ENCODE peak calls at places on chromosome 9, in four cellular contexts. G is heart left ventricle, T is spleen, N is endothelial cell of umbilical vein. W is an unnamed sample.

GRCh38 chr9:76219555-76220151 is 174.6 kb downstream of the RFK start:
- DNase-seq in G (no peak), T (no peak), N (no peak), W (no peak)

GRCh38 chr9:37390759-37391158 is 31.7 kb upstream of the GRHPR start:
- DNase-seq in G (no peak), T (no peak), N (no peak), W (no peak)

GRCh38 chr9:84932915-84933527 is 263.5 kb downstream of the NTRK2 start:
- DNase-seq in G (no peak), T (no peak), N (no peak), W (no peak)

GRCh38 chr9:129383005-129383414 is 204.9 kb upstream of the IER5L start:
- DNase-seq in G (peak; percentile 77), T (no peak), N (no peak), W (no peak)

GRCh38 chr9:130962418-130963316 is 23.6 kb upstream of the FIBCD1 start:
- DNase-seq in G (no peak), T (no peak), N (peak; percentile 95), W (no peak)

GRCh38 chr9:14349141-14349817 is 35.3 kb upstream of the NFIB start:
- DNase-seq in G (no peak), T (no peak), N (peak; percentile 37), W (no peak)

GRCh38 chr9:96856363-96857286 is 2.3 kb upstream of the ZNF782 start:
- DNase-seq in G (peak; percentile 74), T (peak; percentile 88), N (peak; percentile 63), W (peak; percentile 32)

GRCh38 chr9:15416880-15417279 is 5.8 kb upstream of the SNAPC3 start:
- DNase-seq in G (no peak), T (no peak), N (peak; percentile 43), W (peak; percentile 40)

GRCh38 chr9:96169488-96169887 is 132.5 kb downstream of the HSD17B3 start:
- DNase-seq in G (peak; percentile 68), T (peak; percentile 70), N (no peak), W (no peak)

GRCh38 chr9:8095531-8096223 is 296.1 kb upstream of the DMAC1 start:
- DNase-seq in G (no peak), T (no peak), N (no peak), W (no peak)

GRCh38 chr9:33133186-33133585 is 34.0 kb downstream of the B4GALT1 start:
- DNase-seq in G (no peak), T (peak; percentile 36), N (no peak), W (no peak)

GRCh38 chr9:127018935-127019334 is 103.5 kb downstream of the ANGPTL2 start:
- DNase-seq in G (no peak), T (no peak), N (no peak), W (no peak)

GRCh38 chr9:128634651-128635262 is 21.9 kb downstream of the DYNC2I2 start:
- DNase-seq in G (peak; percentile 63), T (no peak), N (no peak), W (no peak)

GRCh38 chr9:4666042-4666699 is at the start of gene SPATA6L:
- DNase-seq in G (peak; percentile 84), T (peak; percentile 91), N (peak; percentile 71), W (peak; percentile 73)
- TF ChIP-seq POLR2A in G (no peak), T (no peak), N (no peak), W (peak; percentile 28)

GRCh38 chr9:19048966-19049871 is at the start of gene RRAGA:
- DNase-seq in G (peak; percentile 97), T (peak; percentile 98), N (peak; percentile 97), W (peak; percentile 95)
- TF ChIP-seq POLR2A in G (peak; percentile 86), T (peak; percentile 22), N (peak; percentile 97), W (peak; percentile 87)

GRCh38 chr9:2041736-2042135 is 26.6 kb downstream of the SMARCA2 start:
- DNase-seq in G (no peak), T (no peak), N (no peak), W (no peak)
- TF ChIP-seq POLR2A in G (no peak), T (no peak), N (no peak), W (no peak)

GRCh38 chr9:91948061-91948422 is 2.0 kb downstream of the ROR2 start:
- DNase-seq in G (no peak), T (no peak), N (no peak), W (no peak)
- TF ChIP-seq POLR2A in G (no peak), T (no peak), N (no peak), W (no peak)

GRCh38 chr9:70411141-70411929 is 3.1 kb downstream of the KLF9 start:
- DNase-seq in G (peak; percentile 76), T (peak; percentile 79), N (peak; percentile 77), W (peak; percentile 72)

GRCh38 chr9:70413798-70414775 is at the start of gene KLF9:
- DNase-seq in G (peak; percentile 93), T (peak; percentile 97), N (peak; percentile 99), W (peak; percentile 93)

GRCh38 chr9:70411930-70412677 is 2.4 kb downstream of the KLF9 start:
- DNase-seq in G (peak; percentile 83), T (peak; percentile 92), N (peak; percentile 69), W (peak; percentile 62)

GRCh38 chr9:70413427-70413797 is 1.0 kb downstream of the KLF9 start:
- DNase-seq in G (peak; percentile 89), T (no peak), N (no peak), W (no peak)

GRCh38 chr9:70412678-70413426 is 1.6 kb downstream of the KLF9 start:
- DNase-seq in G (peak; percentile 96), T (peak; percentile 93), N (peak; percentile 81), W (peak; percentile 87)
- TF ChIP-seq POLR2A in G (no peak), T (no peak), N (no peak), W (peak; percentile 21)

DNA sequence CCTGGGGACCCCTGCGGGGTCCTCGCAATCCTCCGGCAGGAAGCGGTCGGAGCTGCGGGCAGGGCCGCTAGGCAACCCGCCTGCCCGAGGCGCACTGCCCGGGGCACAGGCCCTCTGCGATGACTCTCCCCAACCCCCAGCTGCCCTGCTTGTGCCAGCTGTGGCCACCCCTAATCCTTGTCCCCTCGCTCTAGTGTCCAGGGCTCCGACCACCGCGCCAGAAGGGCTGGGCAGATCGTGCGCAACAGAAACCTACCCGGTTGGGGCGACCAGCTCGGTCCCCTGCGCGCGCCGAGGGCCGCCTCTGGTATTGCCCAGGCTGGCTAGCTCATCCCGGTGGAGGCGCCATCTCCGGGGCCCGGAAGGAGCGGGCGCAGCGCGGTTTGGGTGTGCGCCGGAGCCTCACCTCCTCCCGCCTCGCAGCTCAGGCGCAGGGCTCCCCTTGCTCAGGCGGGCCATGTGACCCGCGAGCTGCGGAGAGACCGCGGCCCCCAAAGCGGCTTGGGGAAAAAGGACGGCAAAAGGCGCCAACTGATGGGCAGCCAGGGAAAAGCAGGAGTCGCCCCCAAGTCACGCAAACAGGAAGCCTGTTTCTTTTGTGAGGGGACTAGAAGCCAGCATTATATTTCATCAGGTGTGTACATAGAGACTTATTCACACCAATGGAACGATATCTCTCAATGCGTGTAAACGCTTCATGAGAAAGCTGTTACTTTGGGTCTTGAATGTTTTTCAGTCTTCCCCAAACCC is 46.8 kb upstream of the RNF20 start:
- DNase-seq in G (peak; percentile 71), T (peak; percentile 74), N (peak; percentile 6), W (peak; percentile 61)
- TF ChIP-seq POLR2A in G (no peak), T (no peak), N (no peak), W (no peak)

DNA sequence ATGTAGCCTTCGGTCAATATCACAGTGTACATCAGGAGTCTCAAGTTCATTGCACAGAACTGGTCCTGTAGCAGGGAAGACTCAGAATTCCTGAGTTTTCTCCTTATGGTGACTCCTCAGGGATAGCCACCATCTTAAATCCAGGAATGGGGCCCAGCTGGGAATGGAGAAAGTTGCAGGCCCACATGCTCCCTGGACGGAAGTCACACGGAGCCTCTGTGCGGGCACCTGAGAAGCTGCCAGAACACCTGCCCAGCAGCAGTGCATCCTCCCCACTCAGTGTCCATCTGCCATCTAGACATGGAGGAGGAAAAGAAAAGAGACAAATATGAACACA is 133.9 kb downstream of the SUSD1 start:
- DNase-seq in G (no peak), T (no peak), N (no peak), W (no peak)
- TF ChIP-seq POLR2A in G (no peak), T (no peak), N (no peak), W (no peak)

DNA sequence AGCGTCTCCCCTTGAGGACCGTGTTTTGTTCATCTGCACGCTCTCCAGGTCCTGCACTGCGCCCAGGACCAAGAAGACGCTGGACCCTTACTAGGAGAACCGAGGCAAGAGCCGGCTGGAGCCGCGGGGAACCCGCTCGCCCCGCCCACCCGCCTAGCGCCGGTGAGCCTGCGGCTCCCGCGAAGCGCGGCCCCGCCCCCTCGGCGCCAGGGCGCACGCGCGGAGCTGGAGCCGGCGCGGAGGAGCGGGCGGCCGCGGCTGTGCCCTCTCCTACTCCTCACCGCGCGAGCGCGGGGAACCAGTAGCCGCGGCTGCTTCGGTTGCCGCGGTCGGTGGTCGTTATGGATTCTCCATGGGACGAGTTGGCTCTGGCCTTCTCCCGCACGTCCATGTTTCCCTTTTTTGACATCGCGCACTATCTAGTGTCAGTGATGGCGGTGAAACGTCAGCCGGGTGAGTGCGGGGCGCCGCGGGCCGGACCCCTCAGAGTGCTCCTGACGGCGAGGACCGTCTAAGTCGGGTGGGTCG is at the start of gene TMEM38B:
- DNase-seq in G (peak; percentile 91), T (peak; percentile 95), N (peak; percentile 79), W (peak; percentile 71)
- TF ChIP-seq POLR2A in G (peak; percentile 63), T (no peak), N (peak; percentile 38), W (peak; percentile 65)

DNA sequence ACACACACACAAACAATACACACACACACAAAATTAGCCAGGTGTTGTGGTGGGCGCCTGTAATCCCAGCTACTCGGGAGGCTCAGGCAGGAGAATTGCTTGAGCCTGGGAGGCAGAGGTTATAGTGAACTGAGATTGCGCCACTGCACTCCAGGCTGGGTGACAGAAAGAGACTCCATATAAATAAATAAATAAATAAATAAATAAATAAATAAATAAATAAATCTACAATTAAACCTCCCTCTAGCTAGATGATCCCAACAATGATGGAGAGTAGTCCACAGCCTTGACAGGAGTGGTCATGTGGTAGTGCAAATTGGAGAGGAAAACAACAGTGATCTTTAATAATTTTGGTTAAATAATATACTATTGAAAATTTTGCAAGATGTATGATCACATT is 1739.0 kb upstream of the C9orf72 start:
- DNase-seq in G (no peak), T (no peak), N (no peak), W (no peak)
- TF ChIP-seq POLR2A in G (no peak), T (no peak), N (no peak), W (no peak)

W was measured in uterus.